ENCODE peak calls at places on chromosomes 6 and 20, in nine cellular contexts. Q is H54, S is T-helper 9 cell, U is HS-5, I is C1 segment of cervical spinal cord, X is nephron progenitor cell, C is heart right ventricle, Z is SW480, K is RKO. Y is an unnamed sample.

GRCh38 chr6:68158256-68158655 is 476.8 kb upstream of the ADGRB3 start:
- DNase-seq in C (no peak), U (no peak), S (no peak), I (no peak), X (no peak), Z (no peak), K (no peak), Q (no peak), Y (no peak)

GRCh38 chr6:135094403-135094821 is 39.8 kb upstream of the HBS1L start:
- DNase-seq in K (no peak), I (no peak), C (no peak), Q (no peak), X (no peak), S (no peak), U (no peak), Z (no peak), Y (no peak)

GRCh38 chr6:164291224-164291623 is 876.7 kb downstream of the QKI start:
- DNase-seq in C (no peak), K (no peak), S (no peak), X (no peak), I (no peak), U (no peak), Q (no peak), Z (no peak), Y (no peak)

GRCh38 chr6:111992851-111993250 is 61.1 kb upstream of the CCN6 start:
- DNase-seq in C (no peak), U (no peak), I (no peak), Q (no peak), X (no peak), Z (peak), S (peak), K (peak), Y (no peak)

GRCh38 chr6:151374024-151374423 is 17.3 kb downstream of the ZBTB2 start:
- DNase-seq in C (peak), Z (no peak), I (no peak), K (no peak), U (no peak), S (no peak), Q (no peak), X (no peak), Y (no peak)

GRCh38 chr6:127630800-127631199 is 53.8 kb downstream of the C6orf58 start:
- DNase-seq in S (no peak), X (no peak), I (no peak), Z (no peak), C (no peak), K (no peak), Q (no peak), U (no peak), Y (no peak)

GRCh38 chr6:42777126-42777822 is 4.6 kb upstream of the BICRAL start:
- DNase-seq in U (peak), Q (peak), S (no peak), I (no peak), Z (no peak), C (no peak), X (no peak), K (no peak), Y (no peak)

GRCh38 chr6:138526822-138527235 is 27.5 kb upstream of the NHSL1 start:
- DNase-seq in U (no peak), C (no peak), Z (no peak), Q (no peak), I (no peak), S (no peak), X (no peak), K (no peak), Y (no peak)

GRCh38 chr6:72724545-72724944 is 102.7 kb downstream of the KCNQ5 start:
- DNase-seq in Z (no peak), I (no peak), X (no peak), U (no peak), K (no peak), S (no peak), C (no peak), Q (no peak), Y (no peak)

GRCh38 chr20:9352740-9353139 is 161.7 kb upstream of the LAMP5 start:
- DNase-seq in S (no peak), I (no peak), X (no peak), C (no peak), Q (no peak), Z (no peak), K (no peak), U (no peak), Y (no peak)

GRCh38 chr6:82569022-82569421 is 205.4 kb downstream of the TPBG start:
- DNase-seq in U (no peak), Z (no peak), I (no peak), K (no peak), S (no peak), C (no peak), X (no peak), Q (no peak), Y (no peak)

GRCh38 chr20:53660947-53661381 is 67.3 kb upstream of the ZNF217 start:
- DNase-seq in S (no peak), C (no peak), I (no peak), K (no peak), Q (no peak), X (no peak), Z (no peak), U (no peak), Y (no peak)

GRCh38 chr6:125984311-125984710 is 2.0 kb upstream of the TRMT11 start:
- DNase-seq in Z (no peak), X (no peak), K (no peak), S (no peak), I (no peak), Q (no peak), U (no peak), C (no peak), Y (no peak)

GRCh38 chr6:157099912-157100593 is 223.3 kb downstream of the TMEM242 start:
- DNase-seq in I (no peak), U (no peak), S (peak), Z (peak), X (no peak), C (peak), Q (no peak), K (no peak), Y (no peak)

GRCh38 chr6:169950558-169950957 is 199.1 kb downstream of the ERMARD start:
- DNase-seq in Z (peak), I (no peak), Q (no peak), C (no peak), K (peak), U (no peak), X (no peak), S (no peak), Y (no peak)

GRCh38 chr20:41306061-41306727 is 11.3 kb downstream of the ZHX3 start:
- DNase-seq in Z (no peak), I (no peak), X (no peak), C (no peak), S (no peak), K (no peak), U (no peak), Q (no peak), Y (no peak)

GRCh38 chr6:35445691-35446090 is 6.4 kb upstream of the FANCE start:
- DNase-seq in S (no peak), X (no peak), U (no peak), Q (no peak), I (no peak), Z (peak), K (no peak), C (no peak), Y (no peak)

GRCh38 chr20:53609501-53610445 is 16.1 kb upstream of the ZNF217 start:
- DNase-seq in K (no peak), C (no peak), I (no peak), Z (peak), U (peak), X (peak), S (peak), Q (no peak), Y (no peak)

GRCh38 chr6:137799950-137800568 is 67.0 kb upstream of the TNFAIP3 start:
- DNase-seq in X (no peak), Q (no peak), S (peak), U (no peak), Z (peak), I (no peak), C (peak), K (peak), Y (no peak)

GRCh38 chr20:44594730-44595129 is 12.4 kb downstream of the PKIG start:
- DNase-seq in X (no peak), S (no peak), Z (no peak), C (peak), K (peak), I (no peak), U (no peak), Q (peak), Y (no peak)

GRCh38 chr20:6680441-6680840 is 87.0 kb upstream of the BMP2 start:
- DNase-seq in X (no peak), I (no peak), S (no peak), U (no peak), C (no peak), Q (no peak), Z (no peak), K (no peak), Y (no peak)

GRCh38 chr20:15799871-15800270 is 773.4 kb downstream of the KIF16B start:
- DNase-seq in S (no peak), Z (peak), C (no peak), K (peak), U (peak), Q (no peak), X (no peak), I (no peak), Y (no peak)